ENCODE peak calls at places on chromosomes 1 and 21, in six cellular contexts. Z, P, Y, Q, A and C are unnamed samples.

GRCh38 chr1:227560393-227560792 is 3.0 kb upstream of the ZNF678 start:
- DNase-seq in Q (no peak), Z (no peak), P (no peak), A (no peak), Y (no peak), C (no peak)

GRCh38 chr1:31377361-31377863 is 4.5 kb upstream of the FABP3 start:
- DNase-seq in Q (no peak), Z (no peak), A (no peak), Y (no peak), P (no peak), C (no peak)

GRCh38 chr1:37471345-37472231 is 2.8 kb upstream of the ZC3H12A start:
- DNase-seq in Z (no peak), Q (peak; percentile 91), Y (no peak), A (peak; percentile 92), P (no peak), C (no peak)

GRCh38 chr1:27600500-27601175 is 3.3 kb downstream of the AHDC1 start:
- DNase-seq in A (no peak), Y (no peak), Q (no peak), P (no peak), Z (no peak), C (no peak)

GRCh38 chr1:88985692-88986091 is 6.7 kb downstream of the KYAT3 start:
- DNase-seq in P (no peak), Q (no peak), Z (no peak), A (no peak), Y (no peak), C (no peak)

GRCh38 chr1:26284597-26285351 is 4.9 kb downstream of the SH3BGRL3 start:
- DNase-seq in P (no peak), Q (no peak), A (peak; percentile 92), Z (peak; percentile 91), Y (peak; percentile 47), C (peak; percentile 97)

GRCh38 chr21:25759573-25759972 is 24.8 kb downstream of the GABPA start:
- DNase-seq in Z (no peak), Q (no peak), Y (no peak), P (no peak), A (no peak), C (no peak)

GRCh38 chr21:15775981-15776380 is 46.2 kb downstream of the USP25 start:
- DNase-seq in Z (no peak), Q (no peak), P (no peak), Y (no peak), A (no peak), C (no peak)

GRCh38 chr21:42153046-42153685 is 65.8 kb upstream of the ABCG1 start:
- DNase-seq in A (peak; percentile 21), P (no peak), Q (peak; percentile 88), Y (no peak), Z (no peak), C (no peak)

GRCh38 chr1:183920651-183921050 is 115.7 kb downstream of the RGL1 start:
- DNase-seq in Z (no peak), P (no peak), Y (no peak), Q (no peak), A (no peak), C (no peak)

GRCh38 chr1:209880051-209880450 is 52.3 kb downstream of the UTP25 start:
- DNase-seq in Y (no peak), A (no peak), Z (no peak), Q (no peak), P (no peak), C (no peak)

GRCh38 chr1:177945943-177946650 is 23.8 kb downstream of the SEC16B start:
- DNase-seq in Q (no peak), Y (peak; percentile 60), P (peak; percentile 67), Z (no peak), A (peak; percentile 75), C (peak; percentile 50)

GRCh38 chr1:228935855-228936727 is 200.8 kb downstream of the RHOU start:
- DNase-seq in A (no peak), Y (no peak), P (no peak), Q (no peak), Z (no peak), C (no peak)

GRCh38 chr1:233908092-233908491 is 3.6 kb downstream of the SLC35F3 start:
- DNase-seq in Z (no peak), A (no peak), Q (no peak), Y (no peak), P (no peak), C (no peak)

GRCh38 chr1:53878492-53879105 is 11.0 kb downstream of the YIPF1 start:
- DNase-seq in Z (no peak), A (peak; percentile 43), Y (no peak), P (peak; percentile 29), Q (no peak), C (no peak)

GRCh38 chr1:21916447-21917240 is 20.5 kb downstream of the HSPG2 start:
- DNase-seq in Q (no peak), P (no peak), Y (no peak), Z (no peak), A (no peak), C (no peak)

GRCh38 chr1:166169182-166169581 is 2.4 kb upstream of the FAM78B start:
- DNase-seq in P (no peak), Z (no peak), A (no peak), Q (no peak), Y (no peak), C (no peak)